ENCODE peak calls at places on chromosomes 2 and 18, in eight cellular contexts. N is Kasumi-1; M is CD4-positive, alpha-beta T cell; O is Peyer's patch; X is bronchial epithelial cell; C is endothelial cell; E is neural crest cell; P is HT1080. B is an unnamed sample.

GRCh38 chr2:181399046-181399445 is 58.1 kb upstream of the ITGA4 start:
- DNase-seq in P (no peak), C (no peak), N (no peak), O (no peak), X (peak; percentile 42), M (no peak), E (no peak), B (no peak)

GRCh38 chr2:111537078-111537620 is 346.8 kb downstream of the ANAPC1 start:
- DNase-seq in O (no peak), X (no peak), C (no peak), N (no peak), E (no peak), P (no peak), M (no peak), B (no peak)

GRCh38 chr2:46674451-46674850 is 195.1 kb downstream of the TMEM247 start:
- DNase-seq in O (no peak), N (no peak), P (no peak), X (no peak), C (no peak), E (no peak), M (no peak), B (no peak)

GRCh38 chr18:52082250-52082649 is 257.7 kb upstream of the DCC start:
- DNase-seq in P (no peak), M (no peak), N (no peak), E (no peak), C (no peak), O (no peak), X (no peak), B (no peak)

GRCh38 chr18:31039426-31039825 is 3.1 kb downstream of the DSC3 start:
- DNase-seq in M (no peak), C (no peak), E (no peak), X (peak; percentile 78), N (no peak), P (no peak), O (no peak), B (no peak)

GRCh38 chr2:9768388-9768787 is 74.9 kb upstream of the TAF1B start:
- DNase-seq in C (peak; percentile 67), O (peak; percentile 65), M (no peak), P (no peak), N (no peak), E (peak; percentile 50), X (no peak), B (peak; percentile 75)

GRCh38 chr2:46311651-46312223 is 14.5 kb downstream of the EPAS1 start:
- DNase-seq in X (no peak), O (no peak), N (no peak), P (no peak), E (no peak), C (no peak), M (no peak), B (no peak)

GRCh38 chr2:148900350-148900749 is 25.3 kb downstream of the KIF5C start:
- DNase-seq in P (no peak), X (no peak), E (no peak), N (no peak), C (no peak), O (no peak), M (no peak), B (no peak)

GRCh38 chr18:77366725-77367641 is 117.3 kb downstream of the GALR1 start:
- DNase-seq in P (peak; percentile 35), E (peak; percentile 8), O (no peak), N (no peak), M (no peak), X (peak; percentile 5), C (no peak), B (peak; percentile 58)

GRCh38 chr2:120283649-120284048 is 31.0 kb downstream of the RALB start:
- DNase-seq in C (no peak), E (no peak), N (no peak), P (no peak), M (no peak), X (no peak), O (no peak), B (no peak)

GRCh38 chr2:153477641-153478288 is 797 bp downstream of the RPRM start:
- DNase-seq in P (no peak), N (no peak), O (no peak), C (peak; percentile 24), X (no peak), M (no peak), E (peak; percentile 7), B (peak; percentile 64)

GRCh38 chr2:118003396-118003824 is 10.5 kb downstream of the CCDC93 start:
- DNase-seq in E (peak; percentile 54), X (peak; percentile 77), C (peak; percentile 69), N (peak; percentile 95), O (peak; percentile 71), P (peak; percentile 83), M (peak; percentile 2), B (peak; percentile 79)

GRCh38 chr18:36851202-36851590 is 22.3 kb downstream of the KIAA1328 start:
- DNase-seq in P (no peak), N (no peak), M (no peak), X (no peak), C (no peak), O (no peak), E (no peak), B (no peak)

GRCh38 chr2:208819190-208819589 is 412.6 kb downstream of the PTH2R start:
- DNase-seq in N (no peak), X (no peak), M (no peak), O (no peak), E (no peak), C (no peak), P (no peak), B (no peak)

GRCh38 chr2:200129756-200130462 is 174.5 kb downstream of the MAIP1 start:
- DNase-seq in X (peak; percentile 91), P (no peak), M (no peak), E (no peak), N (no peak), C (no peak), O (no peak), B (no peak)

GRCh38 chr2:98127229-98127989 is 40.4 kb downstream of the VWA3B start:
- DNase-seq in C (no peak), X (peak; percentile 59), P (no peak), O (no peak), N (no peak), E (no peak), M (no peak), B (no peak)

B was measured in SK-N-DZ.